ENCODE peak calls at places on chromosomes 1 and 21, in eight cellular contexts. Z is transverse colon, G is uterus, B is esophagus squamous epithelium, A is K562, T is esophagus muscularis mucosa, E is prostate gland, W is H1. L is an unnamed sample.

GRCh38 chr1:199909137-199909536 is 118.4 kb upstream of the NR5A2 start:
- DNase-seq in A (no peak), W (no peak), G (no peak), Z (no peak), T (no peak), B (no peak), E (no peak), L (no peak)

GRCh38 chr1:78318011-78318410 is 172.8 kb upstream of the PTGFR start:
- DNase-seq in W (no peak), Z (no peak), G (no peak), B (no peak), T (no peak), A (no peak), E (no peak), L (no peak)

GRCh38 chr21:44484498-44485253 is 29.4 kb downstream of the LRRC3 start:
- DNase-seq in B (no peak), W (no peak), Z (no peak), A (no peak), T (no peak), E (no peak), G (no peak), L (peak)

GRCh38 chr1:99758073-99758511 is 8.3 kb downstream of the FRRS1 start:
- DNase-seq in G (no peak), W (no peak), Z (no peak), B (no peak), E (no peak), T (no peak), A (no peak), L (no peak)

GRCh38 chr1:230212405-230212936 is 145.4 kb downstream of the GALNT2 start:
- DNase-seq in B (no peak), W (no peak), G (no peak), A (no peak), T (no peak), Z (peak), E (no peak), L (peak)

GRCh38 chr21:44421901-44422840 is 33.1 kb upstream of the LRRC3 start:
- DNase-seq in Z (peak), A (no peak), T (no peak), W (no peak), G (no peak), B (no peak), E (no peak), L (no peak)

GRCh38 chr1:102772831-102773230 is 335.5 kb downstream of the COL11A1 start:
- DNase-seq in G (no peak), E (no peak), T (no peak), W (no peak), Z (no peak), B (no peak), A (no peak), L (no peak)

GRCh38 chr1:31705080-31705866 is 1.5 kb upstream of the COL16A1 start:
- DNase-seq in E (peak), W (no peak), Z (peak), T (no peak), A (peak), B (no peak), G (peak), L (peak)

GRCh38 chr21:41112740-41113692 is 54.9 kb upstream of the BACE2 start:
- DNase-seq in E (no peak), B (no peak), W (no peak), T (no peak), G (no peak), Z (no peak), A (no peak), L (no peak)

DNA sequence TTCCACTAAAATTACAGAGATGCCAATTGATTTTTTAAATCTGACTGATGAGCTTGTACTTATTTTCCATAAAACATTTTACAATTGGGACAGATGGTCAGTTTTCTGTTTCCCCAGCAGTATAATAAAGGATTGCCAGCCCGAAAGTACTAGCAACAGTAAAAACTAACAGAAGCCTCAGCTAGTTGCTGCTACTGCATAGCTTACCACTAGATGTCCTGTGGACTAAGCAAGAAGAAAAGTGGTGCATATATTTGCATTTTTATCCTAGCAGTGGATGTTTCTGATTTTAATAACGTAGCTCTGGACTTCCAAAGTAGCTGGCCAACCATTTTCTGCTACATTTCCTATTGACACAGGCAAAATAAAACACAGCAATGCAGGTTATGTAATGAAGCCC is 241.5 kb downstream of the BARHL2 start:
- DNase-seq in Z (no peak), G (no peak), B (no peak), A (no peak), E (no peak), W (no peak), T (no peak), L (no peak)
- TF ChIP-seq CTCF in Z (no peak), G (no peak), B (no peak), A (no peak), E (no peak), W (peak), T (no peak), L (no peak)

DNA sequence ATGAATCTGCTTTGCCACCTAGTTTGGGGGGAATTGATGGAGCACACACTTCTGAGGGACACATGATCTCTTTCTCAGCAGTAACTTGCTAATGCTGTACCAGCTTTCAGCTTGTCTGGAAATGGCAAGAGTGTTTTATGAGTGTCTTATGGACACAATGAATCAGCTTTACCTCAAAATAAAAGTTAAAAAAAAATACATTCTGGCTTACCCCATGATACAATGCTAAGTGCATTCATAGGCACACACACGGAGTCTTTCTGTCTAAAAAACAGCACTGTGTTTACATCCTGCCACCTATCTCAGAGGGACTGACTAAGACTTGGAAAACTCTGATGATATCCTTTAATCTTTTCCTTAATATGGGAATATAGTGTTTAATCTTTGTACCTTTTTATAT is 455.5 kb upstream of the ADAMTS5 start:
- DNase-seq in W (no peak), Z (no peak), G (no peak), B (no peak), T (no peak), E (no peak), A (no peak), L (no peak)
- TF ChIP-seq POLR2A in W (no peak), Z (no peak), G (no peak), B (no peak), T (no peak), E (no peak), A (no peak), L (no peak)

GRCh38 chr1:13826591-13826990 is 126.6 kb downstream of the PRDM2 start:
- DNase-seq in A (no peak), Z (no peak), E (no peak), G (no peak), T (no peak), W (no peak), B (no peak), L (no peak)

GRCh38 chr1:13830170-13830569 is 130.2 kb downstream of the PRDM2 start:
- DNase-seq in Z (no peak), A (no peak), T (peak), B (no peak), E (no peak), W (no peak), G (no peak), L (no peak)

GRCh38 chr1:13830616-13831280 is 130.8 kb downstream of the PRDM2 start:
- DNase-seq in A (no peak), Z (no peak), T (peak), W (no peak), E (no peak), B (no peak), G (no peak), L (no peak)

GRCh38 chr1:13828454-13829151 is 128.6 kb downstream of the PRDM2 start:
- DNase-seq in E (no peak), G (no peak), T (no peak), B (no peak), W (peak), Z (peak), A (peak), L (peak)

DNA sequence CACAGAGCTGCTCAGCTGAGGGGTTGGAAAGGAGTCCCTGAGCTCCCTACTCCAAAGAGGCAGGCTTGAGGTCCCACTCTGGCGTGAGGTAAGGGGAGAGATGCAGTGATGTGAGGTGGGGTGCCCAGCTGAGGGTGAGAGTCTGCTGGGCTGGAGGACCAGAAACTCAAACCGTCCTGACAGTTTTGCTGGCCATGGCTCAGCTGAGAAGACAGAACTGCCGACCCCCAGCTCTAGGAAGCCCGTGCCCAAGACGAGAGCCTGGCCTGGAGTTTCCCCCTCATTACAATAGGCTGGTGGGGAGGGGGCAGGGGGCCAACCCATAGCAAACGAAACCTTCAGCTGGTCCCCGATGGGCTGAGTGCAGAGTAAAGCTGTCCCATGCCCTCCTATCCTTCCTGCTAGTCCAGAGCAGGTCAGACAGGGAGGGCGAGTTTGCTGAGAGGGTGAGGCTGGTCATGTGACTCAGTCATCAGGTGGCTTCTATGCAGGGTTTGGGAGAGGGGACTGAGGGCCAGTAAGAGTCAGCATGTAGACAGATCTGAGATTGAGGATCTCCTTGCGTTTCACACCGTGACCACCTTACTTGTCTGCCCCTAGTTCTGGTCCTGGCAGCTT is 129.3 kb downstream of the PRDM2 start:
- DNase-seq in T (no peak), B (no peak), W (no peak), Z (peak), E (peak), A (peak), G (no peak), L (no peak)
- TF ChIP-seq CTCF in T (peak), B (no peak), W (no peak), Z (peak), E (no peak), A (no peak), G (no peak), L (no peak)

GRCh38 chr1:1115830-1116700 is at the start of gene C1orf159:
- DNase-seq in E (peak), B (peak), A (peak), W (peak), Z (peak), T (peak), G (peak), L (peak)
- TF ChIP-seq POLR2A in E (peak), B (no peak), A (peak), W (no peak), Z (peak), T (no peak), G (no peak), L (no peak)

GRCh38 chr1:151801310-151801820 is 3.9 kb downstream of the LINGO4 start:
- DNase-seq in W (no peak), G (no peak), E (no peak), A (no peak), Z (no peak), B (no peak), T (no peak), L (no peak)

GRCh38 chr1:151801846-151802245 is 3.4 kb downstream of the LINGO4 start:
- DNase-seq in B (no peak), E (no peak), A (no peak), T (no peak), G (no peak), W (no peak), Z (no peak), L (no peak)

GRCh38 chr1:151802372-151802771 is 2.8 kb downstream of the LINGO4 start:
- DNase-seq in E (no peak), Z (no peak), A (no peak), W (no peak), T (no peak), G (no peak), B (no peak), L (no peak)

GRCh38 chr1:151799179-151800022 is 5.8 kb downstream of the LINGO4 start:
- DNase-seq in A (no peak), Z (no peak), G (no peak), W (no peak), E (no peak), B (no peak), T (no peak), L (no peak)

GRCh38 chr1:151800830-151801229 is 4.4 kb downstream of the LINGO4 start:
- DNase-seq in G (no peak), E (no peak), A (no peak), B (no peak), T (no peak), Z (no peak), W (no peak), L (no peak)
- TF ChIP-seq CTCF in G (no peak), E (no peak), A (no peak), B (no peak), T (no peak), Z (no peak), W (no peak), L (no peak)

DNA sequence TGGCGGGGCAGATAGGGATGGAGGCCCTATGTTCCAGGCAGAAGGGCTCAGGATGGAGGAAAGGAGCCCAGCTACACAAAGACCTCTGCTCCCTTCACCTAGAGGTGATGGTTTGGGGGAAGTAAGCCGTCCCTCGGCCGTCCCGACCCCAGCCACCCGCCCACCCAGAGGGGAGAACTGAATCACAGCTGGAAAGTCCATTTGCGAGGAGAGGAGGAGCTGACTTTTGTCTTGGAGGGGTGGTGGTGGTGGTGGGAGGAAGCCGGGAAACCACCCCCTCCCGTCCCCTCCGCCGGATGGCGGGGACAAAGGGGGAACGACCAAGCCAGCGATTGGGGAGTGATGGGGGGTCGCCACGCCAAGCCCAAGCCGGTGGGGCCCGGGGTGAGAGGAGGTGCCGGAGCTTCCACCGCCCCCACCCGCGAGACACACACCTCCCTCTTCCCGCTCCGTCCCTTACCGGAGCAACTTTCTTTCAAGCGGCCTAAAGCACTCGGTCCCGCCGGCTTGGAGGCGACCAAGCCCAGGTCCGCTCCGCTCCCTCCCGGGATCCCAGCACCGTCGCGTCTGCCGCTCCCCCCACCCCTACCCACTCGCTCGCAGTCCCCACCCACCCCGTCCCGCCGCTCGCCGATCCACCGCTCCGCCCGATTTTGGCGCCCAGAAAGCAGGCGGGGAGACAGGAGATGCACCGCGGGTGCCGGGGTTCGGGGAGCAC is 581 bp downstream of the ARHGEF2 start:
- DNase-seq in G (peak), E (peak), W (no peak), T (no peak), A (peak), B (no peak), Z (peak), L (peak)
- TF ChIP-seq POLR2A in G (no peak), E (no peak), W (no peak), T (no peak), A (no peak), B (no peak), Z (no peak), L (no peak)

GRCh38 chr1:235199441-235199840 is 38.4 kb upstream of the RBM34 start:
- DNase-seq in T (no peak), G (no peak), B (no peak), W (peak), A (peak), Z (no peak), E (no peak), L (no peak)
- TF ChIP-seq CTCF in T (no peak), G (peak), B (no peak), W (peak), A (peak), Z (no peak), E (no peak), L (no peak)

L was measured in testis.